ENCODE peak calls at places on chromosomes 12 and 14, in six cellular contexts. One of them, this sample, is unnamed.

GRCh38 chr12:96456265-96456974 is 33.0 kb upstream of the CFAP54 start:
- DNase-seq in heart right ventricle: no peak
- DNase-seq in GM23248: no peak
- DNase-seq in GM12891: no peak
- DNase-seq in heart left ventricle: no peak
- DNase-seq in tibial nerve: no peak
- DNase-seq in this sample: no peak

GRCh38 chr14:20477211-20477876 is 8.1 kb downstream of the PNP start:
- DNase-seq in heart left ventricle: no peak
- DNase-seq in GM12891: no peak
- DNase-seq in GM23248: peak
- DNase-seq in heart right ventricle: peak
- DNase-seq in tibial nerve: no peak
- DNase-seq in this sample: no peak

GRCh38 chr12:8648598-8649205 is 13.9 kb downstream of the MFAP5 start:
- DNase-seq in GM12891: peak
- DNase-seq in GM23248: no peak
- DNase-seq in heart left ventricle: no peak
- DNase-seq in tibial nerve: no peak
- DNase-seq in heart right ventricle: no peak
- DNase-seq in this sample: no peak

GRCh38 chr14:64844272-64844671 is 35.4 kb downstream of the SPTB start:
- DNase-seq in GM23248: no peak
- DNase-seq in heart left ventricle: no peak
- DNase-seq in heart right ventricle: no peak
- DNase-seq in GM12891: no peak
- DNase-seq in tibial nerve: no peak
- DNase-seq in this sample: no peak

GRCh38 chr14:103204852-103205540 is 81.7 kb downstream of the TNFAIP2 start:
- DNase-seq in heart left ventricle: no peak
- DNase-seq in heart right ventricle: no peak
- DNase-seq in tibial nerve: no peak
- DNase-seq in GM12891: no peak
- DNase-seq in GM23248: peak
- DNase-seq in this sample: peak

GRCh38 chr12:24948816-24949722 is at the start of gene BCAT1:
- DNase-seq in heart left ventricle: peak
- DNase-seq in GM23248: peak
- DNase-seq in tibial nerve: peak
- DNase-seq in heart right ventricle: peak
- DNase-seq in GM12891: no peak
- DNase-seq in this sample: peak

GRCh38 chr12:57619434-57620244 is 8.4 kb downstream of the ARHGEF25 start:
- DNase-seq in GM23248: no peak
- DNase-seq in heart left ventricle: no peak
- DNase-seq in heart right ventricle: peak
- DNase-seq in GM12891: no peak
- DNase-seq in tibial nerve: no peak
- DNase-seq in this sample: no peak

GRCh38 chr12:9367828-9368227 is 159.6 kb upstream of the PZP start:
- DNase-seq in GM12891: no peak
- DNase-seq in heart left ventricle: no peak
- DNase-seq in GM23248: no peak
- DNase-seq in tibial nerve: no peak
- DNase-seq in heart right ventricle: no peak
- DNase-seq in this sample: peak

GRCh38 chr14:75277000-75277795 is 1.4 kb upstream of the FOS start:
- DNase-seq in GM23248: peak
- DNase-seq in tibial nerve: peak
- DNase-seq in GM12891: peak
- DNase-seq in heart right ventricle: peak
- DNase-seq in heart left ventricle: peak
- DNase-seq in this sample: peak

GRCh38 chr12:64992641-64993040 is 128.5 kb downstream of the WIF1 start:
- DNase-seq in heart left ventricle: no peak
- DNase-seq in tibial nerve: no peak
- DNase-seq in GM23248: no peak
- DNase-seq in heart right ventricle: no peak
- DNase-seq in GM12891: no peak
- DNase-seq in this sample: no peak

GRCh38 chr14:65872536-65872935 is 460.0 kb downstream of the FUT8 start:
- DNase-seq in GM23248: peak
- DNase-seq in tibial nerve: no peak
- DNase-seq in GM12891: no peak
- DNase-seq in heart left ventricle: no peak
- DNase-seq in heart right ventricle: no peak
- DNase-seq in this sample: peak

GRCh38 chr12:132562489-132563045 is 47.8 kb downstream of the LRCOL1 start:
- DNase-seq in tibial nerve: no peak
- DNase-seq in GM12891: no peak
- DNase-seq in heart right ventricle: no peak
- DNase-seq in GM23248: no peak
- DNase-seq in heart left ventricle: no peak
- DNase-seq in this sample: no peak

This sample was measured in AG10803.